ENCODE peak calls at places on chromosome 1, in six cellular contexts. V, R, S, J, L and Q are unnamed samples.
A peak's percentile ranks its signal among the peaks of the same experiment; 100 is the strongest.

GRCh38 chr1:177872563-177872900 is 97.3 kb downstream of the SEC16B start:
- DNase-seq in S (no peak), L (no peak), J (no peak), R (no peak), V (no peak), Q (no peak)

GRCh38 chr1:100912019-100912418 is 16.1 kb downstream of the SLC30A7 start:
- DNase-seq in S (no peak), L (no peak), R (no peak), J (peak; percentile 37), V (no peak), Q (no peak)

GRCh38 chr1:109621402-109622101 is 1.9 kb downstream of the AMPD2 start:
- DNase-seq in V (no peak), J (no peak), S (no peak), R (no peak), L (no peak), Q (no peak)

GRCh38 chr1:1304331-1305299 is 3.1 kb downstream of the ACAP3 start:
- DNase-seq in S (peak; percentile 82), V (peak; percentile 73), L (peak; percentile 83), R (peak; percentile 60), J (peak; percentile 84), Q (peak; percentile 76)

GRCh38 chr1:30046751-30047150 is 676.6 kb downstream of the MATN1 start:
- DNase-seq in J (no peak), R (no peak), L (no peak), S (no peak), V (no peak), Q (no peak)

GRCh38 chr1:41802532-41803501 is 115.9 kb downstream of the HIVEP3 start:
- DNase-seq in R (no peak), L (peak; percentile 14), J (no peak), S (peak; percentile 69), V (peak; percentile 48), Q (no peak)

GRCh38 chr1:230243583-230244377 is 176.7 kb downstream of the GALNT2 start:
- DNase-seq in S (no peak), J (peak; percentile 76), L (peak; percentile 80), V (peak; percentile 32), R (no peak), Q (no peak)

GRCh38 chr1:230849451-230850194 is 18.7 kb downstream of the C1orf198 start:
- DNase-seq in J (peak; percentile 95), R (peak; percentile 57), L (peak; percentile 95), S (peak; percentile 80), V (peak; percentile 94), Q (no peak)

GRCh38 chr1:39348278-39348677 is 143.2 kb upstream of the BMP8A start:
- DNase-seq in V (no peak), L (no peak), S (no peak), J (no peak), R (no peak), Q (no peak)

GRCh38 chr1:25924454-25924853 is 18.2 kb upstream of the STMN1 start:
- DNase-seq in R (no peak), L (no peak), V (no peak), J (no peak), S (no peak), Q (no peak)

GRCh38 chr1:180533571-180533987 is 25.2 kb upstream of the OVAAL start:
- DNase-seq in L (peak; percentile 79), R (no peak), V (peak; percentile 60), J (peak; percentile 64), S (peak; percentile 68), Q (peak; percentile 80)

DNA sequence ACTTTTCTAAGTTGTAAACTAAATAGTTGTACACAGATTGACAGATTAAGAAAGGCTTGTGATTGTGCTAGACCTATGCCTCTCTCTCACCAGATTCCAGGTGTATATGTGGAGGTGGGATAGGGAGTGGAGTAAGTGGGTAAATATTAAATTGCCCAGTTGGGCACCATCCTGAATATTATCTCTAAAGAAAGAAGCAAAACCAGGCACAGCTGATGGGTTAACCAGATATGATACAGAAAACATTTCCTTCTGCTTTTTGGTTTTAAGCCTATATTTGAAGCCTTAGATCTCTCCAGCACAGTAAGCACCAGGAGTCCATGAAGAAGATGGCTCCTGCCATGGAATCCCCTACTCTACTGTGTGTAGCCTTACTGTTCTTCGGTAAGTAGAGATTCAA is at the start of gene FCER1A:
- DNase-seq in L (no peak), S (no peak), R (no peak), V (no peak), J (no peak), Q (no peak)
- TF ChIP-seq CTCF in L (no peak), S (no peak), R (no peak), V (no peak), J (no peak), Q (no peak)

GRCh38 chr1:229231754-229232119 is 39.2 kb upstream of the RAB4A start:
- DNase-seq in J (no peak), S (no peak), V (no peak), L (no peak), R (no peak), Q (no peak)
- TF ChIP-seq CTCF in J (no peak), S (no peak), V (no peak), L (no peak), R (no peak), Q (no peak)

GRCh38 chr1:212699839-212700596 is at the start of gene BATF3:
- DNase-seq in J (no peak), V (no peak), R (no peak), L (no peak), S (peak; percentile 73), Q (peak; percentile 67)

GRCh38 chr1:212700597-212700891 is 904 bp upstream of the BATF3 start:
- DNase-seq in J (no peak), R (no peak), L (no peak), V (no peak), S (no peak), Q (peak; percentile 16)

GRCh38 chr1:212700892-212701819 is 1.5 kb upstream of the BATF3 start:
- DNase-seq in L (peak; percentile 68), V (peak; percentile 51), R (no peak), J (peak; percentile 62), S (peak; percentile 55), Q (peak; percentile 58)

GRCh38 chr1:212702672-212703071 is 3.0 kb upstream of the BATF3 start:
- DNase-seq in S (no peak), V (no peak), J (no peak), L (no peak), R (no peak), Q (no peak)

DNA sequence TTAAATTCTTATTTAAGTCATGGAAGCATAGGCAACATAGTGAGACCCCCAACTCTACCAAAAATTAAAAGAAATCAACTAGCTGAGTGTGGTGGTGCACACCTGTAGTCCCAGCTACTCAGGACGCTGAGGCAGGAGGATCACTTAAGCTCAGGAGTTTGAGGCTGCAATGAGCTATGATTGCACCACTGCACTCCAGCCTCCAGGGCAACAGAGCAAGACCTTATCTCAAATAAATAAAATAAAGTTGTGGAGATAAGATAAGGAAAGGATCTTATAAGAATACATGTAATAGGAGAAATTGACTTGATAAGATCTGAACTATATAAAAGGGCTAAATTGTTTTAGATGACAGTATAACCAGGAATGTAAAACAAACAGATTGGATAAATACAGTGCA is 2.3 kb upstream of the BATF3 start:
- DNase-seq in J (no peak), V (no peak), R (no peak), L (no peak), S (no peak), Q (no peak)
- TF ChIP-seq CTCF in J (no peak), V (no peak), R (no peak), L (peak; percentile 3), S (no peak), Q (no peak)

GRCh38 chr1:204685236-204686006 is at the start of gene LRRN2:
- DNase-seq in J (no peak), L (no peak), R (no peak), V (no peak), S (no peak), Q (peak; percentile 61)

GRCh38 chr1:204688007-204688406 is 2.5 kb upstream of the LRRN2 start:
- DNase-seq in V (no peak), S (no peak), J (no peak), R (no peak), L (no peak), Q (no peak)

GRCh38 chr1:204683284-204684205 is 2.0 kb downstream of the LRRN2 start:
- DNase-seq in L (no peak), S (no peak), R (no peak), V (no peak), J (no peak), Q (no peak)

GRCh38 chr1:204684206-204684536 is 1.4 kb downstream of the LRRN2 start:
- DNase-seq in R (no peak), V (no peak), J (no peak), L (no peak), S (no peak), Q (no peak)

DNA sequence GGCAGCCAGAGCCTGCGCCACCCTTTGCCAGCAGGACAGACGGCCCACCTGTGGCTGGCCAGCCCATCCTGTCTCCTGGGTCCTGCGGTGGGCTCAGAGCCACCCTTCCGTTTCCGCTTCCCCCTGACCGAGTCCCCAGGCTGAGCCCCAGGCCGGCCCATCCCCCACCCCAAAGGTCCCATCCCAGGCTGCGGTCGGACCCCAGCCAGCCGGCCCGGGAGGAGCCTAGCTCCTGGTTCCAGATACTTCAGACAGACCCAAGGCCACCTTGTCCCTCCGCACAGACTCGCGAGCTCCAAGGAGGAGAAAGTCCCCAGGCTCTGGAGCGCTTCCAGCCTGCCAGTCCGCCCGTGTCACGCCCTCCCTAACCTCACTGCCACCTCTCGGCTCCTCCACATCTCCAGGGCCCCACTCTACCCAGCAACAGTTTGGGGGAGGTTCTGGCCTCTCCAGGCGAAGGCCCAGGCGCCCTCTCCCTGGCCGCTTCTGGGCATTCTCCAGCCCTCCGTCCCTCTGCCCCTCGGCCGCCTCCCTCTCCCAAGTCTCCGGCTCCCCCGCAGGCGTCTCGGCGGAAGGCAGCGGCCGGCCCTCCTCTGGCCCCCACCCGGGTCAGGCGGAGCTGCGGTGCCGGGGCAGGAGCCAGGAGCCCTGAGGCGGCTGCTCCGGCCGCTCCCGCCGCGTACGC is 845 bp downstream of the LRRN2 start:
- DNase-seq in J (no peak), V (no peak), L (no peak), S (peak; percentile 38), R (no peak), Q (peak; percentile 66)
- TF ChIP-seq CTCF in J (no peak), V (no peak), L (no peak), S (no peak), R (no peak), Q (no peak)

GRCh38 chr1:46530791-46531409 is 20.5 kb downstream of the KNCN start:
- DNase-seq in S (no peak), J (no peak), L (no peak), V (no peak), R (no peak), Q (no peak)
- TF ChIP-seq CTCF in S (no peak), J (peak; percentile 21), L (peak; percentile 37), V (peak; percentile 21), R (peak; percentile 13), Q (no peak)

GRCh38 chr1:226365166-226365565 is 42.7 kb downstream of the PARP1 start:
- DNase-seq in S (no peak), V (no peak), R (no peak), L (no peak), J (no peak), Q (no peak)

GRCh38 chr1:226365831-226366231 is 42.1 kb downstream of the PARP1 start:
- DNase-seq in V (no peak), J (peak; percentile 86), L (peak; percentile 35), R (no peak), S (no peak), Q (no peak)

GRCh38 chr1:226362346-226362745 is 45.5 kb downstream of the PARP1 start:
- DNase-seq in V (no peak), S (no peak), L (no peak), J (no peak), R (no peak), Q (no peak)

GRCh38 chr1:226362891-226363447 is 44.9 kb downstream of the PARP1 start:
- DNase-seq in L (peak; percentile 30), J (no peak), R (no peak), V (no peak), S (no peak), Q (no peak)

GRCh38 chr1:226364129-226364899 is 43.6 kb downstream of the PARP1 start:
- DNase-seq in V (peak; percentile 39), L (peak; percentile 18), S (peak; percentile 74), R (no peak), J (peak; percentile 21), Q (no peak)
- TF ChIP-seq CTCF in V (no peak), L (no peak), S (peak; percentile 21), R (peak; percentile 1), J (no peak), Q (no peak)